ENCODE peak calls at places on chromosome 13, in seven cellular contexts. L is lower lobe of right lung, Q is prostate gland, D is uterus, E is A549, X is heart right ventricle, C is left ventricle myocardium inferior. F is an unnamed sample.

GRCh38 chr13:109787135-109787954 is 962 bp upstream of the IRS2 start:
- DNase-seq in L (peak; percentile 66), Q (no peak), D (peak; percentile 31), E (no peak), X (peak; percentile 28), C (peak; percentile 40), F (no peak)

GRCh38 chr13:30845297-30846214 is 60.5 kb upstream of the MEDAG start:
- DNase-seq in L (no peak), Q (no peak), D (no peak), E (no peak), X (no peak), C (no peak), F (no peak)

GRCh38 chr13:26721251-26721939 is 39.2 kb downstream of the GPR12 start:
- DNase-seq in L (no peak), Q (no peak), D (no peak), E (peak; percentile 1), X (no peak), C (no peak), F (no peak)

GRCh38 chr13:21777166-21777565 is 106.3 kb downstream of the FGF9 start:
- DNase-seq in L (no peak), Q (no peak), D (no peak), E (no peak), X (no peak), C (no peak), F (no peak)

GRCh38 chr13:77022341-77022740 is 4.6 kb downstream of the FBXL3 start:
- DNase-seq in L (no peak), Q (no peak), D (no peak), E (no peak), X (no peak), C (no peak), F (no peak)

GRCh38 chr13:79482271-79482970 is 1.5 kb downstream of the NDFIP2 start:
- DNase-seq in L (no peak), Q (no peak), D (no peak), E (no peak), X (no peak), C (no peak), F (no peak)

GRCh38 chr13:30477346-30478235 is 11.9 kb upstream of the HMGB1 start:
- DNase-seq in L (no peak), Q (peak; percentile 27), D (no peak), E (no peak), X (no peak), C (no peak), F (no peak)

GRCh38 chr13:93522486-93522885 is 295.9 kb downstream of the GPC6 start:
- DNase-seq in L (no peak), Q (no peak), D (no peak), E (no peak), X (no peak), C (no peak), F (no peak)

GRCh38 chr13:112690242-112690943 is 555 bp downstream of the ATP11A start:
- DNase-seq in L (peak; percentile 73), Q (peak; percentile 18), D (peak; percentile 42), E (no peak), X (peak; percentile 43), C (peak; percentile 62), F (no peak)

GRCh38 chr13:39313721-39314120 is 275.5 kb downstream of the NHLRC3 start:
- DNase-seq in L (no peak), Q (no peak), D (no peak), E (no peak), X (no peak), C (no peak), F (no peak)

GRCh38 chr13:106533101-106533939 is 2.1 kb downstream of the EFNB2 start:
- DNase-seq in L (peak; percentile 89), Q (peak; percentile 78), D (peak; percentile 76), E (peak; percentile 56), X (peak; percentile 84), C (peak; percentile 81), F (peak; percentile 67)

GRCh38 chr13:99227909-99228688 is 27.4 kb downstream of the UBAC2 start:
- DNase-seq in L (no peak), Q (no peak), D (no peak), E (no peak), X (no peak), C (no peak), F (no peak)

GRCh38 chr13:48560657-48561337 is 27.9 kb upstream of the RCBTB2 start:
- DNase-seq in L (no peak), Q (no peak), D (no peak), E (no peak), X (no peak), C (no peak), F (no peak)

GRCh38 chr13:59266478-59267063 is 897.2 kb downstream of the DIAPH3 start:
- DNase-seq in L (no peak), Q (no peak), D (no peak), E (no peak), X (no peak), C (no peak), F (no peak)

GRCh38 chr13:50124536-50125305 is 109.5 kb downstream of the KCNRG start:
- DNase-seq in L (peak; percentile 98), Q (peak; percentile 97), D (peak; percentile 98), E (peak; percentile 54), X (peak; percentile 97), C (peak; percentile 97), F (peak; percentile 94)

GRCh38 chr13:46736568-46736967 is 60.4 kb downstream of the ESD start:
- DNase-seq in L (no peak), Q (no peak), D (no peak), E (no peak), X (no peak), C (no peak), F (no peak)

GRCh38 chr13:109840201-109840892 is 54.0 kb upstream of the IRS2 start:
- DNase-seq in L (no peak), Q (no peak), D (no peak), E (no peak), X (no peak), C (no peak), F (no peak)

GRCh38 chr13:71254384-71254783 is 612.6 kb downstream of the DACH1 start:
- DNase-seq in L (no peak), Q (no peak), D (no peak), E (no peak), X (no peak), C (no peak), F (no peak)

GRCh38 chr13:24308488-24309020 is 826 bp upstream of the C1QTNF9 start:
- DNase-seq in L (no peak), Q (no peak), D (no peak), E (no peak), X (no peak), C (no peak), F (no peak)

GRCh38 chr13:24308068-24308445 is 1.3 kb upstream of the C1QTNF9 start:
- DNase-seq in L (no peak), Q (no peak), D (no peak), E (no peak), X (no peak), C (no peak), F (no peak)

GRCh38 chr13:24313449-24313848 is 4.1 kb downstream of the C1QTNF9 start:
- DNase-seq in L (no peak), Q (no peak), D (no peak), E (peak; percentile 11), X (no peak), C (no peak), F (no peak)
- TF ChIP-seq CTCF in L (peak; percentile 35), Q (no peak), D (no peak), E (peak; percentile 23), X (peak; percentile 61), C (peak; percentile 57), F (no peak)

DNA sequence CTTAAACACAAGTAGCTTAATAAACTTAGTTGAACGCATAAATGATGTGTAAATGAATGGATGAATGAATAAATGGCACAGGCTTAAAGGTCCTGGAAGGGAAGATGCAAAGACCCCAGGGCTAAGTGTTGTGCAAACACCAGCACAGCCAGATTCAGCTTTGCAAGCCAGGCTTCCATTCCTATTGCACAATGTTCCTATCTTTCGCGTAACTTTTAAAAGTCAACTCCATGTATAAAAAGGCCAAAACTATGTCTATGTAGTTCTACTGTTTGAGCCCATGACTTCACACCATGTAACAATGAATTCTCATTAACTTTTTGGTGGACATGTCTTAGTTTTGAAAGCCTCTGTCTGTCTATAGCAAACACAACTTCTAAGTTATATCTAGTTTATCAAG is 226.0 kb downstream of the NALCN start:
- DNase-seq in L (no peak), Q (no peak), D (no peak), E (no peak), X (no peak), C (no peak), F (no peak)
- H3K4me1 ChIP-seq in L (no peaks in the 10 kb centered on the region), Q (no peaks in the 10 kb centered on the region), D (no peaks in the 10 kb centered on the region), E (no peaks in the 10 kb centered on the region), X (no peaks in the 10 kb centered on the region), C (no peaks in the 10 kb centered on the region), F (no peaks in the 10 kb centered on the region)

DNA sequence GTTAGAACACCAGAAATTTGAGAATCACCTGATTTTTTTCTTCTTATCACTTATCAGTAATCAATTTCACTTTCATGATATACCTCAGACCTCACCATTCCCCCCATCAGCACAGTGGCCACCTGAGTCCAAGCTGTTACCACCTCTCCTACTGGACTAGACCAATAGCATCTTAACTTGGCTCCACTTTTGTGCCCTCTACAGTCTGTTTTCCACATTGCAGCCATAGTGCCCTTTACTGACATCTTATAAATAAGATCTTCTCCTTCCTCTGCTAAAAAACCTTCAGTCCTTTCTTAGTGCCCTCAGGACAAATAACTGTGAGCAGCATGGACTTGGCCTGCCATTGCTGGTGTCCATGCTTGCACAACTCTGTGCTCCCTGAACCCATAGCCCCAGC is 380.7 kb downstream of the LMO7 start:
- DNase-seq in L (peak; percentile 16), Q (no peak), D (no peak), E (peak; percentile 43), X (no peak), C (no peak), F (no peak)
- TF ChIP-seq CTCF in L (peak; percentile 36), Q (no peak), D (no peak), E (peak; percentile 22), X (peak; percentile 43), C (peak; percentile 55), F (no peak)

GRCh38 chr13:100518394-100519062 is 70.1 kb downstream of the GGACT start:
- DNase-seq in L (no peak), Q (no peak), D (no peak), E (no peak), X (no peak), C (no peak), F (no peak)

GRCh38 chr13:100521912-100522490 is 66.6 kb downstream of the GGACT start:
- DNase-seq in L (no peak), Q (no peak), D (no peak), E (no peak), X (no peak), C (no peak), F (no peak)

GRCh38 chr13:100519626-100520025 is 69.0 kb downstream of the GGACT start:
- DNase-seq in L (no peak), Q (no peak), D (no peak), E (no peak), X (no peak), C (no peak), F (no peak)

GRCh38 chr13:100523437-100523836 is 65.2 kb downstream of the GGACT start:
- DNase-seq in L (no peak), Q (no peak), D (no peak), E (no peak), X (no peak), C (no peak), F (no peak)

GRCh38 chr13:100520936-100521765 is 67.4 kb downstream of the GGACT start:
- DNase-seq in L (no peak), Q (no peak), D (no peak), E (no peak), X (no peak), C (no peak), F (no peak)
- H3K4me1 ChIP-seq in L (no peaks in the 10 kb centered on the region), Q (no peaks in the 10 kb centered on the region), D (no peaks in the 10 kb centered on the region), E (peaks cover 26% of the 10 kb centered on the region), X (no peaks in the 10 kb centered on the region), C (no peaks in the 10 kb centered on the region), F (no peaks in the 10 kb centered on the region)